ENCODE peak calls at places on chromosome 6, in six cellular contexts. One of them, this sample, is unnamed.

GRCh38 chr6:105669232-105669631 is 266.4 kb upstream of the PREP start:
- DNase-seq in CD4-positive, CD25-positive, alpha-beta regulatory T cell: no peak
- DNase-seq in OCI-LY7: no peak
- DNase-seq in lung microvascular endothelial cell: no peak
- DNase-seq in brain microvascular endothelial cell: no peak
- DNase-seq in SJSA1: no peak
- DNase-seq in this sample: no peak

GRCh38 chr6:132919476-132919875 is 105.1 kb downstream of the RPS12 start:
- DNase-seq in CD4-positive, CD25-positive, alpha-beta regulatory T cell: no peak
- DNase-seq in OCI-LY7: no peak
- DNase-seq in lung microvascular endothelial cell: peak; percentile 61
- DNase-seq in brain microvascular endothelial cell: peak; percentile 78
- DNase-seq in SJSA1: no peak
- DNase-seq in this sample: no peak

GRCh38 chr6:84428300-84428907 is 201.0 kb upstream of the CEP162 start:
- DNase-seq in CD4-positive, CD25-positive, alpha-beta regulatory T cell: peak; percentile 13
- DNase-seq in OCI-LY7: peak; percentile 21
- DNase-seq in lung microvascular endothelial cell: peak; percentile 75
- DNase-seq in brain microvascular endothelial cell: peak; percentile 60
- DNase-seq in SJSA1: peak; percentile 62
- DNase-seq in this sample: peak; percentile 44

GRCh38 chr6:28553986-28554881 is 28.6 kb downstream of the GPX5 start:
- DNase-seq in CD4-positive, CD25-positive, alpha-beta regulatory T cell: no peak
- DNase-seq in OCI-LY7: no peak
- DNase-seq in lung microvascular endothelial cell: no peak
- DNase-seq in brain microvascular endothelial cell: no peak
- DNase-seq in SJSA1: no peak
- DNase-seq in this sample: peak; percentile 37

GRCh38 chr6:33730611-33731010 is 16.1 kb downstream of the IP6K3 start:
- DNase-seq in CD4-positive, CD25-positive, alpha-beta regulatory T cell: no peak
- DNase-seq in OCI-LY7: no peak
- DNase-seq in lung microvascular endothelial cell: no peak
- DNase-seq in brain microvascular endothelial cell: no peak
- DNase-seq in SJSA1: no peak
- DNase-seq in this sample: no peak

GRCh38 chr6:29764422-29765196 is 41.4 kb downstream of the HLA-F start:
- DNase-seq in CD4-positive, CD25-positive, alpha-beta regulatory T cell: no peak
- DNase-seq in OCI-LY7: no peak
- DNase-seq in lung microvascular endothelial cell: peak; percentile 20
- DNase-seq in brain microvascular endothelial cell: no peak
- DNase-seq in SJSA1: no peak
- DNase-seq in this sample: no peak

GRCh38 chr6:29926795-29927427 is 15.4 kb upstream of the HLA-A start:
- DNase-seq in CD4-positive, CD25-positive, alpha-beta regulatory T cell: peak; percentile 92
- DNase-seq in OCI-LY7: peak; percentile 56
- DNase-seq in lung microvascular endothelial cell: peak; percentile 61
- DNase-seq in brain microvascular endothelial cell: peak; percentile 35
- DNase-seq in SJSA1: peak; percentile 68
- DNase-seq in this sample: peak; percentile 38

GRCh38 chr6:144782634-144783033 is 497.5 kb downstream of the UTRN start:
- DNase-seq in CD4-positive, CD25-positive, alpha-beta regulatory T cell: no peak
- DNase-seq in OCI-LY7: no peak
- DNase-seq in lung microvascular endothelial cell: no peak
- DNase-seq in brain microvascular endothelial cell: no peak
- DNase-seq in SJSA1: no peak
- DNase-seq in this sample: no peak

GRCh38 chr6:93164781-93165180 is 254.6 kb downstream of the EPHA7 start:
- DNase-seq in CD4-positive, CD25-positive, alpha-beta regulatory T cell: no peak
- DNase-seq in OCI-LY7: no peak
- DNase-seq in lung microvascular endothelial cell: no peak
- DNase-seq in brain microvascular endothelial cell: no peak
- DNase-seq in SJSA1: no peak
- DNase-seq in this sample: no peak

GRCh38 chr6:9398794-9399373 is 963.5 kb upstream of the SLC35B3 start:
- DNase-seq in CD4-positive, CD25-positive, alpha-beta regulatory T cell: no peak
- DNase-seq in OCI-LY7: no peak
- DNase-seq in lung microvascular endothelial cell: peak; percentile 25
- DNase-seq in brain microvascular endothelial cell: no peak
- DNase-seq in SJSA1: no peak
- DNase-seq in this sample: no peak

GRCh38 chr6:22399693-22400092 is 102.9 kb upstream of the PRL start:
- DNase-seq in CD4-positive, CD25-positive, alpha-beta regulatory T cell: no peak
- DNase-seq in OCI-LY7: no peak
- DNase-seq in lung microvascular endothelial cell: no peak
- DNase-seq in brain microvascular endothelial cell: peak; percentile 16
- DNase-seq in SJSA1: no peak
- DNase-seq in this sample: no peak

GRCh38 chr6:82166493-82166892 is 81.1 kb downstream of the IBTK start:
- DNase-seq in CD4-positive, CD25-positive, alpha-beta regulatory T cell: no peak
- DNase-seq in OCI-LY7: no peak
- DNase-seq in lung microvascular endothelial cell: no peak
- DNase-seq in brain microvascular endothelial cell: no peak
- DNase-seq in SJSA1: no peak
- DNase-seq in this sample: no peak

GRCh38 chr6:34066284-34066571 is 79.7 kb downstream of the GRM4 start:
- DNase-seq in CD4-positive, CD25-positive, alpha-beta regulatory T cell: no peak
- DNase-seq in OCI-LY7: no peak
- DNase-seq in lung microvascular endothelial cell: no peak
- DNase-seq in brain microvascular endothelial cell: no peak
- DNase-seq in SJSA1: no peak
- DNase-seq in this sample: no peak

GRCh38 chr6:19731286-19731685 is 105.9 kb upstream of the ID4 start:
- DNase-seq in CD4-positive, CD25-positive, alpha-beta regulatory T cell: no peak
- DNase-seq in OCI-LY7: no peak
- DNase-seq in lung microvascular endothelial cell: no peak
- DNase-seq in brain microvascular endothelial cell: peak; percentile 95
- DNase-seq in SJSA1: peak; percentile 66
- DNase-seq in this sample: no peak

GRCh38 chr6:160917581-160917980 is 74.0 kb upstream of the MAP3K4 start:
- DNase-seq in CD4-positive, CD25-positive, alpha-beta regulatory T cell: no peak
- DNase-seq in OCI-LY7: no peak
- DNase-seq in lung microvascular endothelial cell: no peak
- DNase-seq in brain microvascular endothelial cell: no peak
- DNase-seq in SJSA1: no peak
- DNase-seq in this sample: no peak

GRCh38 chr6:47670851-47671250 is 27.5 kb upstream of the ADGRF4 start:
- DNase-seq in CD4-positive, CD25-positive, alpha-beta regulatory T cell: no peak
- DNase-seq in OCI-LY7: no peak
- DNase-seq in lung microvascular endothelial cell: no peak
- DNase-seq in brain microvascular endothelial cell: no peak
- DNase-seq in SJSA1: no peak
- DNase-seq in this sample: no peak

GRCh38 chr6:88370127-88370710 is 204.1 kb upstream of the CNR1 start:
- DNase-seq in CD4-positive, CD25-positive, alpha-beta regulatory T cell: no peak
- DNase-seq in OCI-LY7: no peak
- DNase-seq in lung microvascular endothelial cell: no peak
- DNase-seq in brain microvascular endothelial cell: no peak
- DNase-seq in SJSA1: no peak
- DNase-seq in this sample: no peak

GRCh38 chr6:109015185-109015584 is 79.5 kb downstream of the SESN1 start:
- DNase-seq in CD4-positive, CD25-positive, alpha-beta regulatory T cell: no peak
- DNase-seq in OCI-LY7: no peak
- DNase-seq in lung microvascular endothelial cell: no peak
- DNase-seq in brain microvascular endothelial cell: no peak
- DNase-seq in SJSA1: no peak
- DNase-seq in this sample: no peak

This sample was measured in GM12865.